ENCODE peak calls at places on chromosomes 16 and 17, in seven cellular contexts. One of them, this sample, is unnamed.

GRCh38 chr16:4859900-4860255 is 12.6 kb downstream of the UBN1 start:
- DNase-seq in cardiac muscle cell: peak
- DNase-seq in breast epithelium: no peak
- DNase-seq in stomach: no peak
- DNase-seq in fibroblast of the aortic adventitia: no peak
- DNase-seq in neural progenitor cell: no peak
- DNase-seq in CD8-positive, alpha-beta T cell: no peak
- DNase-seq in this sample: no peak

GRCh38 chr16:49492090-49492801 is 118.6 kb downstream of the C16orf78 start:
- DNase-seq in cardiac muscle cell: peak
- DNase-seq in breast epithelium: no peak
- DNase-seq in stomach: peak
- DNase-seq in fibroblast of the aortic adventitia: peak
- DNase-seq in neural progenitor cell: peak
- DNase-seq in CD8-positive, alpha-beta T cell: no peak
- DNase-seq in this sample: no peak

GRCh38 chr16:87847785-87848675 is 21.3 kb downstream of the SLC7A5 start:
- DNase-seq in cardiac muscle cell: peak
- DNase-seq in breast epithelium: no peak
- DNase-seq in stomach: peak
- DNase-seq in fibroblast of the aortic adventitia: no peak
- DNase-seq in neural progenitor cell: peak
- DNase-seq in CD8-positive, alpha-beta T cell: no peak
- DNase-seq in this sample: no peak

GRCh38 chr17:17073006-17073626 is 30.9 kb downstream of the MPRIP start:
- DNase-seq in cardiac muscle cell: no peak
- DNase-seq in breast epithelium: peak
- DNase-seq in stomach: no peak
- DNase-seq in fibroblast of the aortic adventitia: no peak
- DNase-seq in neural progenitor cell: no peak
- DNase-seq in CD8-positive, alpha-beta T cell: no peak
- DNase-seq in this sample: no peak

GRCh38 chr17:17395246-17395802 is 81.5 kb upstream of the MED9 start:
- DNase-seq in cardiac muscle cell: no peak
- DNase-seq in breast epithelium: no peak
- DNase-seq in stomach: no peak
- DNase-seq in fibroblast of the aortic adventitia: no peak
- DNase-seq in neural progenitor cell: no peak
- DNase-seq in CD8-positive, alpha-beta T cell: no peak
- DNase-seq in this sample: no peak

GRCh38 chr17:17810374-17811248 is 26.2 kb downstream of the SREBF1 start:
- DNase-seq in cardiac muscle cell: peak
- DNase-seq in breast epithelium: no peak
- DNase-seq in stomach: no peak
- DNase-seq in fibroblast of the aortic adventitia: peak
- DNase-seq in neural progenitor cell: peak
- DNase-seq in CD8-positive, alpha-beta T cell: no peak
- DNase-seq in this sample: no peak

GRCh38 chr16:65945485-65945884 is 421.0 kb upstream of the CDH5 start:
- DNase-seq in cardiac muscle cell: no peak
- DNase-seq in breast epithelium: no peak
- DNase-seq in stomach: no peak
- DNase-seq in fibroblast of the aortic adventitia: no peak
- DNase-seq in neural progenitor cell: no peak
- DNase-seq in CD8-positive, alpha-beta T cell: no peak
- DNase-seq in this sample: no peak

GRCh38 chr17:38958326-38958725 is 8.9 kb downstream of the FBXO47 start:
- DNase-seq in cardiac muscle cell: no peak
- DNase-seq in breast epithelium: no peak
- DNase-seq in stomach: no peak
- DNase-seq in fibroblast of the aortic adventitia: peak
- DNase-seq in neural progenitor cell: no peak
- DNase-seq in CD8-positive, alpha-beta T cell: no peak
- DNase-seq in this sample: no peak

GRCh38 chr16:83713597-83713996 is 94.2 kb upstream of the HSBP1 start:
- DNase-seq in cardiac muscle cell: no peak
- DNase-seq in breast epithelium: no peak
- DNase-seq in stomach: no peak
- DNase-seq in fibroblast of the aortic adventitia: no peak
- DNase-seq in neural progenitor cell: no peak
- DNase-seq in CD8-positive, alpha-beta T cell: no peak
- DNase-seq in this sample: no peak

GRCh38 chr16:75928295-75928694 is 202.0 kb upstream of the CPHXL start:
- DNase-seq in cardiac muscle cell: no peak
- DNase-seq in breast epithelium: no peak
- DNase-seq in stomach: no peak
- DNase-seq in fibroblast of the aortic adventitia: no peak
- DNase-seq in neural progenitor cell: no peak
- DNase-seq in CD8-positive, alpha-beta T cell: no peak
- DNase-seq in this sample: no peak

GRCh38 chr16:30951785-30952184 is 2.9 kb downstream of the ORAI3 start:
- DNase-seq in cardiac muscle cell: peak
- DNase-seq in breast epithelium: no peak
- DNase-seq in stomach: peak
- DNase-seq in fibroblast of the aortic adventitia: peak
- DNase-seq in neural progenitor cell: no peak
- DNase-seq in CD8-positive, alpha-beta T cell: no peak
- DNase-seq in this sample: peak

GRCh38 chr16:9119795-9120194 is 28.4 kb downstream of the HAPSTR1 start:
- DNase-seq in cardiac muscle cell: peak
- DNase-seq in breast epithelium: no peak
- DNase-seq in stomach: no peak
- DNase-seq in fibroblast of the aortic adventitia: peak
- DNase-seq in neural progenitor cell: no peak
- DNase-seq in CD8-positive, alpha-beta T cell: no peak
- DNase-seq in this sample: peak

GRCh38 chr16:59154295-59154694 is 420.2 kb upstream of the GOT2 start:
- DNase-seq in cardiac muscle cell: no peak
- DNase-seq in breast epithelium: no peak
- DNase-seq in stomach: no peak
- DNase-seq in fibroblast of the aortic adventitia: no peak
- DNase-seq in neural progenitor cell: peak
- DNase-seq in CD8-positive, alpha-beta T cell: no peak
- DNase-seq in this sample: no peak

GRCh38 chr17:38925263-38925995 is at the start of gene LASP1NB:
- DNase-seq in cardiac muscle cell: peak
- DNase-seq in breast epithelium: no peak
- DNase-seq in stomach: peak
- DNase-seq in fibroblast of the aortic adventitia: peak
- DNase-seq in neural progenitor cell: peak
- DNase-seq in CD8-positive, alpha-beta T cell: peak
- DNase-seq in this sample: no peak

GRCh38 chr17:7219812-7220592 is at the start of the genes ACADVL and DLG4:
- DNase-seq in cardiac muscle cell: peak
- DNase-seq in breast epithelium: peak
- DNase-seq in stomach: peak
- DNase-seq in fibroblast of the aortic adventitia: peak
- DNase-seq in neural progenitor cell: peak
- DNase-seq in CD8-positive, alpha-beta T cell: peak
- DNase-seq in this sample: no peak

GRCh38 chr17:5434984-5435383 is 4.0 kb downstream of the C1QBP start:
- DNase-seq in cardiac muscle cell: no peak
- DNase-seq in breast epithelium: no peak
- DNase-seq in stomach: no peak
- DNase-seq in fibroblast of the aortic adventitia: no peak
- DNase-seq in neural progenitor cell: no peak
- DNase-seq in CD8-positive, alpha-beta T cell: no peak
- DNase-seq in this sample: no peak

GRCh38 chr17:77235370-77236080 is 94.8 kb downstream of the SEC14L1 start:
- DNase-seq in cardiac muscle cell: peak
- DNase-seq in breast epithelium: no peak
- DNase-seq in stomach: no peak
- DNase-seq in fibroblast of the aortic adventitia: peak
- DNase-seq in neural progenitor cell: no peak
- DNase-seq in CD8-positive, alpha-beta T cell: no peak
- DNase-seq in this sample: peak

GRCh38 chr16:80693553-80693952 is 110.8 kb downstream of the CDYL2 start:
- DNase-seq in cardiac muscle cell: no peak
- DNase-seq in breast epithelium: no peak
- DNase-seq in stomach: no peak
- DNase-seq in fibroblast of the aortic adventitia: no peak
- DNase-seq in neural progenitor cell: no peak
- DNase-seq in CD8-positive, alpha-beta T cell: no peak
- DNase-seq in this sample: no peak

GRCh38 chr17:14737984-14738651 is 437.2 kb downstream of the HS3ST3B1 start:
- DNase-seq in cardiac muscle cell: peak
- DNase-seq in breast epithelium: peak
- DNase-seq in stomach: peak
- DNase-seq in fibroblast of the aortic adventitia: peak
- DNase-seq in neural progenitor cell: peak
- DNase-seq in CD8-positive, alpha-beta T cell: no peak
- DNase-seq in this sample: peak

GRCh38 chr17:18184143-18185007 is 747 bp downstream of the ALKBH5 start:
- DNase-seq in cardiac muscle cell: peak
- DNase-seq in breast epithelium: peak
- DNase-seq in stomach: peak
- DNase-seq in fibroblast of the aortic adventitia: peak
- DNase-seq in neural progenitor cell: peak
- DNase-seq in CD8-positive, alpha-beta T cell: peak
- DNase-seq in this sample: no peak

GRCh38 chr17:50206604-50207293 is 5.3 kb upstream of the COL1A1 start:
- DNase-seq in cardiac muscle cell: peak
- DNase-seq in breast epithelium: no peak
- DNase-seq in stomach: no peak
- DNase-seq in fibroblast of the aortic adventitia: peak
- DNase-seq in neural progenitor cell: peak
- DNase-seq in CD8-positive, alpha-beta T cell: no peak
- DNase-seq in this sample: no peak

GRCh38 chr17:41948747-41949460 is 17.7 kb upstream of the CNP start:
- DNase-seq in cardiac muscle cell: no peak
- DNase-seq in breast epithelium: no peak
- DNase-seq in stomach: no peak
- DNase-seq in fibroblast of the aortic adventitia: no peak
- DNase-seq in neural progenitor cell: no peak
- DNase-seq in CD8-positive, alpha-beta T cell: no peak
- DNase-seq in this sample: no peak

GRCh38 chr16:75147968-75148310 is 385 bp upstream of the ZFP1 start:
- DNase-seq in cardiac muscle cell: no peak
- DNase-seq in breast epithelium: no peak
- DNase-seq in stomach: no peak
- DNase-seq in fibroblast of the aortic adventitia: no peak
- DNase-seq in neural progenitor cell: no peak
- DNase-seq in CD8-positive, alpha-beta T cell: no peak
- DNase-seq in this sample: no peak

GRCh38 chr17:39193346-39193745 is 4.1 kb downstream of the CACNB1 start:
- DNase-seq in cardiac muscle cell: no peak
- DNase-seq in breast epithelium: no peak
- DNase-seq in stomach: no peak
- DNase-seq in fibroblast of the aortic adventitia: no peak
- DNase-seq in neural progenitor cell: no peak
- DNase-seq in CD8-positive, alpha-beta T cell: no peak
- DNase-seq in this sample: no peak

GRCh38 chr16:12449795-12450194 is 353.9 kb downstream of the CPPED1 start:
- DNase-seq in cardiac muscle cell: no peak
- DNase-seq in breast epithelium: no peak
- DNase-seq in stomach: no peak
- DNase-seq in fibroblast of the aortic adventitia: no peak
- DNase-seq in neural progenitor cell: no peak
- DNase-seq in CD8-positive, alpha-beta T cell: no peak
- DNase-seq in this sample: no peak

GRCh38 chr17:77728022-77728671 is 230.4 kb upstream of the TNRC6C start:
- DNase-seq in cardiac muscle cell: peak
- DNase-seq in breast epithelium: no peak
- DNase-seq in stomach: no peak
- DNase-seq in fibroblast of the aortic adventitia: peak
- DNase-seq in neural progenitor cell: no peak
- DNase-seq in CD8-positive, alpha-beta T cell: no peak
- DNase-seq in this sample: peak

GRCh38 chr17:39092672-39093250 is 58.7 kb downstream of the PLXDC1 start:
- DNase-seq in cardiac muscle cell: no peak
- DNase-seq in breast epithelium: no peak
- DNase-seq in stomach: no peak
- DNase-seq in fibroblast of the aortic adventitia: no peak
- DNase-seq in neural progenitor cell: no peak
- DNase-seq in CD8-positive, alpha-beta T cell: no peak
- DNase-seq in this sample: no peak

GRCh38 chr17:50039058-50039457 is 16.9 kb upstream of the ITGA3 start:
- DNase-seq in cardiac muscle cell: no peak
- DNase-seq in breast epithelium: no peak
- DNase-seq in stomach: no peak
- DNase-seq in fibroblast of the aortic adventitia: no peak
- DNase-seq in neural progenitor cell: no peak
- DNase-seq in CD8-positive, alpha-beta T cell: no peak
- DNase-seq in this sample: no peak

GRCh38 chr16:12819126-12820117 is 15.7 kb upstream of the CPPED1 start:
- DNase-seq in cardiac muscle cell: peak
- DNase-seq in breast epithelium: peak
- DNase-seq in stomach: peak
- DNase-seq in fibroblast of the aortic adventitia: peak
- DNase-seq in neural progenitor cell: peak
- DNase-seq in CD8-positive, alpha-beta T cell: peak
- DNase-seq in this sample: no peak

GRCh38 chr16:20904507-20905079 is 4.0 kb downstream of the LYRM1 start:
- DNase-seq in cardiac muscle cell: peak
- DNase-seq in breast epithelium: no peak
- DNase-seq in stomach: peak
- DNase-seq in fibroblast of the aortic adventitia: peak
- DNase-seq in neural progenitor cell: no peak
- DNase-seq in CD8-positive, alpha-beta T cell: no peak
- DNase-seq in this sample: peak
- TF ChIP-seq CTCF in cardiac muscle cell: no peak
- TF ChIP-seq CTCF in breast epithelium: no peak
- TF ChIP-seq CTCF in stomach: no peak
- TF ChIP-seq CTCF in fibroblast of the aortic adventitia: no peak
- TF ChIP-seq CTCF in neural progenitor cell: no peak
- TF ChIP-seq CTCF in CD8-positive, alpha-beta T cell: no peak
- TF ChIP-seq CTCF in this sample: no peak

DNA sequence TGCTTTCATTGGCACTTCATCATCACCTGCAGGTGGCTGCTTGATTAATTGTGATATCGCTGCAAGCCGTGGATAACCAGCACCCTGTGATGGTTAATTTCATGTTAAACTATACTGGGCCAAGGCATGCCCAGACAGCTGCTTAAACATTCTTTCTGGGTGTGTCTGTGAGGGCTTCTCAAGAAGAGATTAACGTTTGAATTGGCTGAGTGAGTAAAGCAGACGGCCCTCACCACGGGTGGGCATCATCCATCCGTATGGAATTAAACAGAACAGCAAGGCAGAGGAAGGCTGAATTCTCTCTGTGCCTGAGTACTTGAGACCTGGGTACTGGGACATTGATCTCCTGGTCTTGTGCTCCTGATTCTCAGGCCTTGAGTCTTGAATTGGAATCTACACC is 7.1 kb upstream of the ZNF213 start:
- DNase-seq in cardiac muscle cell: no peak
- DNase-seq in breast epithelium: no peak
- DNase-seq in stomach: no peak
- DNase-seq in fibroblast of the aortic adventitia: no peak
- DNase-seq in neural progenitor cell: peak
- DNase-seq in CD8-positive, alpha-beta T cell: no peak
- DNase-seq in this sample: no peak
- H3K4me3 ChIP-seq in cardiac muscle cell: no peak
- H3K4me3 ChIP-seq in breast epithelium: no peak
- H3K4me3 ChIP-seq in stomach: no peak
- H3K4me3 ChIP-seq in fibroblast of the aortic adventitia: no peak
- H3K4me3 ChIP-seq in neural progenitor cell: no peak
- H3K4me3 ChIP-seq in CD8-positive, alpha-beta T cell: no peak
- H3K4me3 ChIP-seq in this sample: no peak

GRCh38 chr16:56011808-56012478 is 136.8 kb upstream of the CES5A start:
- DNase-seq in cardiac muscle cell: no peak
- DNase-seq in breast epithelium: no peak
- DNase-seq in stomach: no peak
- DNase-seq in fibroblast of the aortic adventitia: no peak
- DNase-seq in neural progenitor cell: no peak
- DNase-seq in CD8-positive, alpha-beta T cell: no peak
- DNase-seq in this sample: no peak
- TF ChIP-seq CTCF in cardiac muscle cell: no peak
- TF ChIP-seq CTCF in breast epithelium: no peak
- TF ChIP-seq CTCF in stomach: no peak
- TF ChIP-seq CTCF in fibroblast of the aortic adventitia: no peak
- TF ChIP-seq CTCF in neural progenitor cell: no peak
- TF ChIP-seq CTCF in CD8-positive, alpha-beta T cell: no peak
- TF ChIP-seq CTCF in this sample: no peak

GRCh38 chr17:80453126-80453979 is 23.1 kb downstream of the NPTX1 start:
- DNase-seq in cardiac muscle cell: no peak
- DNase-seq in breast epithelium: no peak
- DNase-seq in stomach: no peak
- DNase-seq in fibroblast of the aortic adventitia: no peak
- DNase-seq in neural progenitor cell: no peak
- DNase-seq in CD8-positive, alpha-beta T cell: no peak
- DNase-seq in this sample: no peak
- H3K4me3 ChIP-seq in cardiac muscle cell: no peak
- H3K4me3 ChIP-seq in breast epithelium: peak
- H3K4me3 ChIP-seq in stomach: no peak
- H3K4me3 ChIP-seq in fibroblast of the aortic adventitia: peak
- H3K4me3 ChIP-seq in neural progenitor cell: peak
- H3K4me3 ChIP-seq in CD8-positive, alpha-beta T cell: no peak
- H3K4me3 ChIP-seq in this sample: peak

This sample was measured in AG09309.